ENCODE peak calls at places on chromosomes 7 and 10, in eight cellular contexts. One of them, this sample, is unnamed.

GRCh38 chr10:129877773-129878371 is 86.2 kb downstream of the EBF3 start:
- DNase-seq in endothelial cell: peak; percentile 65
- DNase-seq in thoracic aorta: no peak
- DNase-seq in fibroblast of pulmonary artery: peak; percentile 25
- DNase-seq in fibroblast of lung: no peak
- DNase-seq in IMR-90: no peak
- DNase-seq in cardiac muscle cell: peak; percentile 32
- DNase-seq in ovary: no peak
- DNase-seq in this sample: no peak

GRCh38 chr7:134886353-134887057 is 99.8 kb upstream of the AGBL3 start:
- DNase-seq in IMR-90: peak; percentile 80
- DNase-seq in fibroblast of pulmonary artery: peak; percentile 90
- DNase-seq in fibroblast of lung: peak; percentile 90
- DNase-seq in thoracic aorta: no peak
- DNase-seq in ovary: peak; percentile 75
- DNase-seq in endothelial cell: no peak
- DNase-seq in cardiac muscle cell: peak; percentile 89
- DNase-seq in this sample: peak; percentile 88

GRCh38 chr10:5551531-5552375 is 27.0 kb downstream of the CALML3 start:
- DNase-seq in cardiac muscle cell: no peak
- DNase-seq in IMR-90: peak; percentile 47
- DNase-seq in endothelial cell: no peak
- DNase-seq in ovary: no peak
- DNase-seq in fibroblast of lung: peak; percentile 84
- DNase-seq in thoracic aorta: no peak
- DNase-seq in fibroblast of pulmonary artery: no peak
- DNase-seq in this sample: no peak

GRCh38 chr7:21902240-21902639 is 43.5 kb downstream of the CDCA7L start:
- DNase-seq in IMR-90: peak; percentile 54
- DNase-seq in cardiac muscle cell: peak; percentile 37
- DNase-seq in fibroblast of pulmonary artery: peak; percentile 34
- DNase-seq in ovary: no peak
- DNase-seq in fibroblast of lung: peak; percentile 50
- DNase-seq in endothelial cell: no peak
- DNase-seq in thoracic aorta: no peak
- DNase-seq in this sample: peak; percentile 45

GRCh38 chr10:30039567-30039966 is 19.8 kb downstream of the JCAD start:
- DNase-seq in ovary: no peak
- DNase-seq in fibroblast of lung: no peak
- DNase-seq in IMR-90: no peak
- DNase-seq in thoracic aorta: no peak
- DNase-seq in endothelial cell: no peak
- DNase-seq in fibroblast of pulmonary artery: no peak
- DNase-seq in cardiac muscle cell: no peak
- DNase-seq in this sample: no peak

GRCh38 chr7:13098161-13098560 is 410.7 kb downstream of the ARL4A start:
- DNase-seq in fibroblast of lung: no peak
- DNase-seq in IMR-90: no peak
- DNase-seq in fibroblast of pulmonary artery: no peak
- DNase-seq in ovary: no peak
- DNase-seq in endothelial cell: no peak
- DNase-seq in cardiac muscle cell: no peak
- DNase-seq in thoracic aorta: no peak
- DNase-seq in this sample: no peak

GRCh38 chr10:80201592-80202256 is 3.6 kb downstream of the ANXA11 start:
- DNase-seq in endothelial cell: no peak
- DNase-seq in ovary: no peak
- DNase-seq in fibroblast of lung: no peak
- DNase-seq in cardiac muscle cell: no peak
- DNase-seq in IMR-90: no peak
- DNase-seq in fibroblast of pulmonary artery: no peak
- DNase-seq in thoracic aorta: no peak
- DNase-seq in this sample: no peak

GRCh38 chr7:133294234-133294633 is 41.4 kb downstream of the EXOC4 start:
- DNase-seq in fibroblast of pulmonary artery: no peak
- DNase-seq in fibroblast of lung: no peak
- DNase-seq in IMR-90: no peak
- DNase-seq in cardiac muscle cell: no peak
- DNase-seq in thoracic aorta: no peak
- DNase-seq in ovary: no peak
- DNase-seq in endothelial cell: no peak
- DNase-seq in this sample: no peak

GRCh38 chr10:33800545-33800944 is 466.1 kb upstream of the NRP1 start:
- DNase-seq in fibroblast of lung: peak; percentile 3
- DNase-seq in IMR-90: peak; percentile 11
- DNase-seq in endothelial cell: no peak
- DNase-seq in fibroblast of pulmonary artery: no peak
- DNase-seq in ovary: no peak
- DNase-seq in thoracic aorta: no peak
- DNase-seq in cardiac muscle cell: no peak
- DNase-seq in this sample: no peak

GRCh38 chr7:157394246-157395191 is 57.7 kb downstream of the DNAJB6 start:
- DNase-seq in fibroblast of lung: peak; percentile 33
- DNase-seq in IMR-90: peak; percentile 78
- DNase-seq in thoracic aorta: no peak
- DNase-seq in ovary: no peak
- DNase-seq in fibroblast of pulmonary artery: no peak
- DNase-seq in endothelial cell: no peak
- DNase-seq in cardiac muscle cell: no peak
- DNase-seq in this sample: peak; percentile 39

GRCh38 chr7:157397036-157397720 is 60.4 kb downstream of the DNAJB6 start:
- DNase-seq in IMR-90: no peak
- DNase-seq in endothelial cell: no peak
- DNase-seq in cardiac muscle cell: no peak
- DNase-seq in thoracic aorta: no peak
- DNase-seq in fibroblast of pulmonary artery: no peak
- DNase-seq in ovary: no peak
- DNase-seq in fibroblast of lung: no peak
- DNase-seq in this sample: no peak

GRCh38 chr7:157399086-157399687 is 62.4 kb downstream of the DNAJB6 start:
- DNase-seq in IMR-90: no peak
- DNase-seq in ovary: no peak
- DNase-seq in thoracic aorta: no peak
- DNase-seq in fibroblast of pulmonary artery: no peak
- DNase-seq in cardiac muscle cell: no peak
- DNase-seq in endothelial cell: no peak
- DNase-seq in fibroblast of lung: no peak
- DNase-seq in this sample: no peak

GRCh38 chr7:157397751-157398691 is 61.2 kb downstream of the DNAJB6 start:
- DNase-seq in fibroblast of lung: peak; percentile 71
- DNase-seq in thoracic aorta: no peak
- DNase-seq in endothelial cell: peak; percentile 48
- DNase-seq in fibroblast of pulmonary artery: peak; percentile 89
- DNase-seq in cardiac muscle cell: peak; percentile 88
- DNase-seq in IMR-90: peak; percentile 81
- DNase-seq in ovary: peak; percentile 57
- DNase-seq in this sample: peak; percentile 89

GRCh38 chr7:157396316-157397035 is 59.7 kb downstream of the DNAJB6 start:
- DNase-seq in fibroblast of pulmonary artery: no peak
- DNase-seq in thoracic aorta: no peak
- DNase-seq in endothelial cell: no peak
- DNase-seq in IMR-90: no peak
- DNase-seq in fibroblast of lung: no peak
- DNase-seq in cardiac muscle cell: no peak
- DNase-seq in ovary: no peak
- DNase-seq in this sample: no peak
- TF ChIP-seq CTCF in fibroblast of pulmonary artery: no peak
- TF ChIP-seq CTCF in thoracic aorta: no peak
- TF ChIP-seq CTCF in endothelial cell: no peak
- TF ChIP-seq CTCF in IMR-90: no peak
- TF ChIP-seq CTCF in fibroblast of lung: no peak
- TF ChIP-seq CTCF in cardiac muscle cell: no peak
- TF ChIP-seq CTCF in ovary: no peak
- TF ChIP-seq CTCF in this sample: no peak

GRCh38 chr10:117483056-117483590 is 59.4 kb upstream of the EMX2 start:
- DNase-seq in ovary: no peak
- DNase-seq in fibroblast of lung: no peak
- DNase-seq in endothelial cell: no peak
- DNase-seq in fibroblast of pulmonary artery: no peak
- DNase-seq in thoracic aorta: no peak
- DNase-seq in IMR-90: no peak
- DNase-seq in cardiac muscle cell: no peak
- DNase-seq in this sample: no peak

GRCh38 chr10:117477961-117478670 is 64.4 kb upstream of the EMX2 start:
- DNase-seq in fibroblast of lung: peak; percentile 90
- DNase-seq in endothelial cell: no peak
- DNase-seq in fibroblast of pulmonary artery: peak; percentile 77
- DNase-seq in ovary: no peak
- DNase-seq in IMR-90: peak; percentile 19
- DNase-seq in cardiac muscle cell: peak; percentile 85
- DNase-seq in thoracic aorta: no peak
- DNase-seq in this sample: peak; percentile 86

GRCh38 chr10:117476716-117477115 is 65.8 kb upstream of the EMX2 start:
- DNase-seq in fibroblast of lung: no peak
- DNase-seq in IMR-90: no peak
- DNase-seq in thoracic aorta: no peak
- DNase-seq in fibroblast of pulmonary artery: no peak
- DNase-seq in cardiac muscle cell: no peak
- DNase-seq in ovary: no peak
- DNase-seq in endothelial cell: no peak
- DNase-seq in this sample: no peak

GRCh38 chr10:117477241-117477947 is 65.2 kb upstream of the EMX2 start:
- DNase-seq in endothelial cell: no peak
- DNase-seq in cardiac muscle cell: no peak
- DNase-seq in ovary: no peak
- DNase-seq in fibroblast of lung: no peak
- DNase-seq in IMR-90: no peak
- DNase-seq in thoracic aorta: no peak
- DNase-seq in fibroblast of pulmonary artery: no peak
- DNase-seq in this sample: no peak

DNA sequence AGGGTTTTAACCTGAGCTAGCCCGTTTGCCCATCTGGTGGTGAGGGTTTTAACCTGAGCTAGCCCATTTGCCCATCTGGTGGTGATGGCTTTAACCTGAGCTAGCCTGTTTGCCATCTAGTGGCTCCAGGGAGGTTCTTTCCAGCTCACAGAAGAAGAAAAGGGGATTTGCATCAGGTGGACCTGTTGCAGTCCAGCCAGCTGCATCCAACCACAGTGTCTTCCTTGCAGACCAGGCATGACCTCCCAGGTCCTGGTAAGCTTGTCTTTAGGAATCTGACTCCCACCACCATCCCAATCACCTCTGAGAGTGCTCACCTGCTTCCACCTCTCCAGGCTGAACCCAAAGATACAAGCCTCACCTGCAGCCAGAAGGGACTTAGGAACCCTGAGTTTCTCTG is 62.4 kb upstream of the EMX2 start:
- DNase-seq in IMR-90: no peak
- DNase-seq in fibroblast of lung: no peak
- DNase-seq in endothelial cell: no peak
- DNase-seq in fibroblast of pulmonary artery: no peak
- DNase-seq in thoracic aorta: no peak
- DNase-seq in ovary: no peak
- DNase-seq in cardiac muscle cell: no peak
- DNase-seq in this sample: no peak
- TF ChIP-seq CTCF in IMR-90: no peak
- TF ChIP-seq CTCF in fibroblast of lung: no peak
- TF ChIP-seq CTCF in endothelial cell: no peak
- TF ChIP-seq CTCF in fibroblast of pulmonary artery: no peak
- TF ChIP-seq CTCF in thoracic aorta: no peak
- TF ChIP-seq CTCF in ovary: no peak
- TF ChIP-seq CTCF in cardiac muscle cell: no peak
- TF ChIP-seq CTCF in this sample: no peak

DNA sequence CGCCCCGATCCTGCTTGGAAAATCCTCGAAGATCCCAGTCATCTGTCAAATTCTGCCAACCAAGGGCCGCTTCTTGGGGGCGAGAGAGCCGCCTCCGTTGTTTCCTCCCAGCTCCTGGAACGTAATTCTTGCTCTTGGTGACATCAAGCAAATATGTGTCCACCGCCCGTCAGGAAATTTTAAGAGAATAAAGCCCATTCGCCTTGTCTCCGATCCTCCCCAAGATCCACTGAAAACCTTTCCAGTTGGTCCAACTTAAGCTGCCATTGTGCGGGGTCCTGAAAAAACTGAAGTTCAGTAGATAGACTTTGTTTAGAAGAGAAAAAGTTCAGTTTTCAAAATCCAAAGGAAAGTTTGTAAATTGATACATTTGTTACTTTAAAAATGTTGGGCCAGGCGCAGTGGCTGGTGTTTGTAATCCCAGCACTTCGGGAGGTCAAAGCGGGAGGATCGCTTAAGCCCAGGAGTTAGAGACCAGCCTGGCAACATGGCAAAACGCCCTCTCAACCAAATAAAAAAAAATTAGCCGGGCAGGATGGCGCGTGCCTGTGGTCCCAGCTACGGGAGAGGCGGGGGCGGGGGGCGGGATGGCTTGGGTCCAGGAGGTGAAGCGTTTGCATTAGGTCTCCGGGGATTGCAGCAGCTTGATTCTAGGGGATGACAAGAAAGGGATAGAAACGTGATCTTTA is 1.0 kb upstream of the ZNF800 start:
- DNase-seq in IMR-90: no peak
- DNase-seq in ovary: peak; percentile 18
- DNase-seq in thoracic aorta: no peak
- DNase-seq in endothelial cell: no peak
- DNase-seq in fibroblast of lung: peak; percentile 24
- DNase-seq in fibroblast of pulmonary artery: no peak
- DNase-seq in cardiac muscle cell: peak; percentile 26
- DNase-seq in this sample: no peak
- TF ChIP-seq CTCF in IMR-90: no peak
- TF ChIP-seq CTCF in ovary: no peak
- TF ChIP-seq CTCF in thoracic aorta: no peak
- TF ChIP-seq CTCF in endothelial cell: no peak
- TF ChIP-seq CTCF in fibroblast of lung: no peak
- TF ChIP-seq CTCF in fibroblast of pulmonary artery: no peak
- TF ChIP-seq CTCF in cardiac muscle cell: no peak
- TF ChIP-seq CTCF in this sample: no peak

GRCh38 chr7:27343804-27344203 is 101.2 kb downstream of the EVX1 start:
- DNase-seq in IMR-90: no peak
- DNase-seq in fibroblast of pulmonary artery: no peak
- DNase-seq in endothelial cell: no peak
- DNase-seq in fibroblast of lung: no peak
- DNase-seq in ovary: no peak
- DNase-seq in thoracic aorta: no peak
- DNase-seq in cardiac muscle cell: no peak
- DNase-seq in this sample: no peak
- TF ChIP-seq CTCF in IMR-90: no peak
- TF ChIP-seq CTCF in fibroblast of pulmonary artery: no peak
- TF ChIP-seq CTCF in endothelial cell: no peak
- TF ChIP-seq CTCF in fibroblast of lung: no peak
- TF ChIP-seq CTCF in ovary: no peak
- TF ChIP-seq CTCF in thoracic aorta: no peak
- TF ChIP-seq CTCF in cardiac muscle cell: no peak
- TF ChIP-seq CTCF in this sample: no peak